ENCODE peak calls at places on chromosomes 12 and 14, in nine cellular contexts. K is stomach, T is transverse colon, D is ovary, C is prostate gland, F is IMR-90, G is body of pancreas, Z is HCT116, Q is heart left ventricle. N is an unnamed sample. For H3K36me3 and H3K4me1, the result is how much of the 10 kb centered on the place peaks cover.

GRCh38 chr14:80954771-80955299 is 586 bp upstream of the TSHR start:
- DNase-seq in Q (peak), G (peak), D (peak), C (peak), T (peak), F (peak), Z (peak), K (peak), N (peak)

GRCh38 chr14:83913466-83913865 is 1616.5 kb upstream of the FLRT2 start:
- DNase-seq in K (no peak), Z (no peak), D (no peak), F (peak), T (no peak), C (no peak), G (no peak), Q (no peak), N (no peak)

GRCh38 chr14:23356036-23356435 is 3.3 kb upstream of the SLC22A17 start:
- DNase-seq in Q (no peak), D (no peak), K (no peak), Z (no peak), G (no peak), F (no peak), C (no peak), T (no peak), N (no peak)

GRCh38 chr14:54676822-54677708 is 110.1 kb downstream of the SAMD4A start:
- DNase-seq in K (no peak), F (peak), Z (peak), Q (peak), T (no peak), C (no peak), G (peak), D (peak), N (no peak)

GRCh38 chr12:57342207-57342691 is 88.6 kb downstream of the R3HDM2 start:
- DNase-seq in K (no peak), D (peak), Q (peak), F (peak), C (no peak), Z (no peak), T (no peak), G (peak), N (no peak)

GRCh38 chr12:64943686-64944085 is 119.2 kb downstream of the TBC1D30 start:
- DNase-seq in F (no peak), C (no peak), T (no peak), K (no peak), Q (no peak), Z (no peak), G (no peak), D (no peak), N (no peak)

GRCh38 chr12:81896771-81897170 is 137.6 kb upstream of the PPFIA2 start:
- DNase-seq in Q (no peak), T (no peak), C (no peak), K (no peak), G (no peak), D (no peak), Z (no peak), F (no peak), N (no peak)

GRCh38 chr12:48075833-48076232 is 30.0 kb downstream of the SENP1 start:
- DNase-seq in Q (no peak), F (no peak), K (no peak), Z (no peak), G (no peak), D (no peak), C (no peak), T (no peak), N (no peak)

GRCh38 chr12:128754275-128754674 is 69.5 kb downstream of the SLC15A4 start:
- DNase-seq in K (no peak), C (no peak), G (no peak), T (no peak), D (no peak), Z (no peak), F (no peak), Q (no peak), N (no peak)

GRCh38 chr12:4355843-4356327 is 23.6 kb downstream of the FGF23 start:
- DNase-seq in F (peak), Q (peak), C (no peak), K (no peak), Z (peak), T (peak), G (no peak), D (no peak), N (no peak)

GRCh38 chr14:69079188-69079742 is 73.7 kb downstream of the DCAF5 start:
- DNase-seq in G (peak), C (no peak), Q (no peak), T (no peak), F (peak), K (no peak), Z (no peak), D (no peak), N (no peak)

GRCh38 chr12:127760996-127761395 is 506.0 kb upstream of the TMEM132C start:
- DNase-seq in T (no peak), Q (no peak), Z (no peak), D (no peak), C (no peak), G (no peak), K (no peak), F (no peak), N (no peak)

GRCh38 chr14:23352506-23353432 is at the start of gene SLC22A17:
- DNase-seq in F (peak), G (peak), Z (peak), Q (peak), C (peak), T (peak), D (peak), K (peak), N (peak)

DNA sequence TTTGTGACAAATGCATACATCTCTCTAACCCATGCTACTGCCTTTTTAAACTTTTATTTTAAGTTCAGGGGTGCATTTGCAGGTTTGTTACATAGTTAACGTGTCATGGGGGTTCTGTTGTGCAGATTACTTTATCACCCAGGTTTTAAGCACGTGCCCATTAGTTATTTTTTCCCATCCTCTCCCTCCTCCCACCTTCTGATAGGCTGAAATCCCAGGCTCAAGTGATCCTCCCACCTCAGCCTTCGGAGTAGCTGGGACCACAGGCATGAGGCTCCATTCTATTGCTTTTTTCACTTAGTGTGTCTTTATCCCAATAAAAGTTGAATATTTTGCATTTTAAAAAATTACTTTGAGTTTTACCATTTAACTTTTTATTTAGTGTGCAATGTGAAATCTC is 68.9 kb downstream of the BAZ1A start:
- DNase-seq in D (no peak), F (no peak), G (peak), Z (no peak), Q (no peak), C (no peak), K (no peak), T (no peak), N (no peak)
- H3K36me3 ChIP-seq in D (under half), F (under half), G (under half), Z (under half), Q (under half), C (under half), K (half or more), T (under half), N (under half)

GRCh38 chr14:103103461-103104388 is 9.2 kb downstream of the EXOC3L4 start:
- DNase-seq in C (peak), F (peak), T (peak), Q (no peak), G (peak), K (peak), D (no peak), Z (no peak), N (no peak)
- TF ChIP-seq POLR2A in C (no peak), F (no peak), T (peak), Q (no peak), G (no peak), K (no peak), D (no peak), Z (no peak), N (no peak)

DNA sequence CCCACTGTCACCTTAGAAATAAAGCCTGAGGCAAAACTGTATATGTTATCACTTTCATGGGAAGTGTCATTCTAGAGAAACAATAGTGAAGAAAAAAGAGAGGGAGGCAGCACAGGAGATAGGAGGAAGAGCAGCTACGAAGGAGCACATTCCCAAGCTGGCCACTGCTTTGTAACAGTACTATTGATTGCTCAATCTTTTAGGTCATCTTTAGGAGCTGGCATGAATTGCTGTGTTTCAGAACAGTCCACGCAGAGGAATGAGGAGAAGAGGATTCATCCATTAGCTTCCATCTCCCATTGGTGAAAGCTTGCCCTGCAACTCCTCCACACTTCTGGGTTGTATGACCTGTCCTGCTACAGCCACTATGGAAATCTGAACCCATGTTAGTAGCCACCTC is 372.5 kb upstream of the DDHD1 start:
- DNase-seq in C (no peak), Z (no peak), K (no peak), G (no peak), D (no peak), Q (no peak), T (no peak), F (no peak), N (no peak)
- H3K4me1 ChIP-seq in C (under half), Z (under half), K (under half), G (under half), D (under half), Q (under half), T (under half), F (under half), N (under half)

DNA sequence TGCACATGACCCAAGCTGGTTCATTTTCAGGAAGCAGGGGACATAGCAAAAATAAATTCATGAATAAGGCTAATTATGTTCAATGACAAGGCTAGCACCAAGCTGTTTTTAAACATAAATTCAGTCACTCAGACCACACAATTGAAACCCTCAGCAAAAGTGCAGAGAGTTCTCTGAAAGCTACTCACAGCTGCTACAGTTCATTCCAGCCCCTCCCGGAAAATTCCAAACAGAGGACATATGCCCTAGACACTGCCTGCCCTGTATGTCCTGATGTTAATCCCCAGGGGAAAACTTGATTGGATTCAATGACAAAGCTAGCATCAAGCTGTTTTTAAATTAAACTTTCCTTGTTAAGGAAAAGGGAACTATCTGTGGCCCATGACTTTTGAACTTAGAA is 383.4 kb downstream of the C12orf75 start:
- DNase-seq in Z (no peak), Q (no peak), D (no peak), K (no peak), G (no peak), F (no peak), T (no peak), C (no peak), N (no peak)
- H3K36me3 ChIP-seq in Z (under half), Q (under half), D (under half), K (under half), G (under half), F (under half), T (under half), C (under half), N (under half)